ENCODE peak calls at places on chromosomes 16 and 17, in nine cellular contexts. W is uterus, U is testis, D is adrenal gland, I is heart left ventricle, J is prostate gland, G is ovary, Q is IMR-90, P is stomach. B is an unnamed sample.

GRCh38 chr17:39144414-39144813 is 7.0 kb downstream of the PLXDC1 start:
- DNase-seq in D (peak; percentile 51), U (peak; percentile 68), J (peak; percentile 83), Q (peak; percentile 94), P (peak; percentile 90), G (peak; percentile 80), W (peak; percentile 92), I (peak; percentile 94), B (peak; percentile 30)

GRCh38 chr16:49287572-49287971 is 5.9 kb upstream of the CBLN1 start:
- DNase-seq in U (no peak), Q (no peak), I (no peak), P (no peak), J (no peak), D (no peak), G (no peak), W (no peak), B (no peak)

GRCh38 chr16:13896543-13897182 is 23.3 kb upstream of the ERCC4 start:
- DNase-seq in J (no peak), W (no peak), I (no peak), D (no peak), U (no peak), P (no peak), Q (peak; percentile 6), G (no peak), B (no peak)

GRCh38 chr17:72122668-72123495 is 2.1 kb downstream of the SOX9 start:
- DNase-seq in P (peak; percentile 50), J (no peak), Q (peak; percentile 68), G (no peak), W (no peak), U (peak; percentile 49), D (no peak), I (no peak), B (no peak)

GRCh38 chr16:1447965-1448364 is 3.6 kb upstream of the CCDC154 start:
- DNase-seq in Q (no peak), J (no peak), U (no peak), P (no peak), G (no peak), D (no peak), W (no peak), I (no peak), B (no peak)

GRCh38 chr16:66270333-66270927 is 96.1 kb upstream of the CDH5 start:
- DNase-seq in Q (peak; percentile 54), P (peak; percentile 68), G (peak; percentile 92), D (peak; percentile 60), J (peak; percentile 10), U (peak; percentile 79), I (peak; percentile 72), W (peak; percentile 53), B (no peak)

GRCh38 chr17:17347956-17348871 is 45.0 kb downstream of the NT5M start:
- DNase-seq in J (no peak), U (no peak), G (no peak), I (no peak), P (no peak), Q (no peak), W (no peak), D (peak; percentile 4), B (no peak)

GRCh38 chr16:27826893-27827289 is 236.6 kb downstream of the GSG1L start:
- DNase-seq in U (no peak), I (no peak), P (no peak), D (no peak), Q (no peak), G (no peak), W (no peak), J (no peak), B (no peak)

GRCh38 chr16:82150569-82150968 is 19.5 kb downstream of the MPHOSPH6 start:
- DNase-seq in G (no peak), I (no peak), J (no peak), Q (no peak), U (no peak), D (no peak), P (no peak), W (no peak), B (no peak)

GRCh38 chr16:69859105-69859969 is 91.8 kb upstream of the CLEC18A start:
- DNase-seq in P (peak; percentile 44), J (no peak), W (no peak), D (peak; percentile 76), U (peak; percentile 66), Q (no peak), I (peak; percentile 72), G (no peak), B (no peak)

GRCh38 chr16:56869513-56870270 is 4.7 kb downstream of the SLC12A3 start:
- DNase-seq in U (no peak), Q (no peak), G (no peak), I (no peak), W (no peak), D (no peak), J (no peak), P (no peak), B (no peak)
- TF ChIP-seq POLR2A in U (no peak), Q (no peak), G (no peak), I (no peak), W (no peak), D (no peak), J (no peak), P (no peak), B (no peak)

DNA sequence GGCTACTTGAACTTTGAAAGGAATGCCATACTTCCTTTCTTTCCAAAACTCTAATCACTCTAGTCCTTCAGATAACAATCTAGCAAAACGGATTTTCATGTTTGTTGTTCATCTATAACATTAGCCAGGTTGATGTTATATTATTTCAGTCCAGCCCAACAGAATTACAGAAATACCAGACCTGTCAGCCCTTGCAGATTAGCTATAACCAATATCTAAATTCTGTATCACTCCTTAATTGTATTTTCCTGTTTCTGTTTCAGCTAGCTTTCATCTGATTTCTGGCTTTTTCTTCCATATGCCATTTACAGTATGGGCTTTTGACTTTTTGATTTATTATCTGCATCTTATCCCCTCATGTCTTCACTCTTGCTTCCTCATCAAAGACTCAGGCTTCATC is 479.8 kb upstream of the CDH8 start:
- DNase-seq in J (no peak), D (no peak), Q (no peak), U (no peak), W (no peak), P (no peak), G (no peak), I (no peak), B (no peak)
- H3K9me3 ChIP-seq in J (no peaks in the 10 kb centered on the region), D (no peaks in the 10 kb centered on the region), Q (peaks cover 6% of the 10 kb centered on the region), U (no peaks in the 10 kb centered on the region), W (no peaks in the 10 kb centered on the region), P (no peaks in the 10 kb centered on the region), G (no peaks in the 10 kb centered on the region), I (no peaks in the 10 kb centered on the region), B (no peaks in the 10 kb centered on the region)

GRCh38 chr16:15553313-15554088 is 89.5 kb downstream of the MARF1 start:
- DNase-seq in G (peak; percentile 30), P (no peak), I (no peak), W (no peak), U (no peak), Q (peak; percentile 28), D (no peak), J (no peak), B (no peak)
- H3K27me3 ChIP-seq in G (no peaks in the 10 kb centered on the region), P (no peaks in the 10 kb centered on the region), I (no peaks in the 10 kb centered on the region), W (no peaks in the 10 kb centered on the region), U (no peaks in the 10 kb centered on the region), Q (no peaks in the 10 kb centered on the region), D (no peaks in the 10 kb centered on the region), J (no peaks in the 10 kb centered on the region), B (no peaks in the 10 kb centered on the region)

GRCh38 chr16:89505204-89506112 is 2.7 kb upstream of the SPG7 start:
- DNase-seq in Q (peak; percentile 93), G (peak; percentile 81), P (peak; percentile 97), U (peak; percentile 86), W (peak; percentile 89), I (peak; percentile 95), J (peak; percentile 26), D (peak; percentile 96), B (peak; percentile 74)
- TF ChIP-seq POLR2A in Q (peak; percentile 77), G (no peak), P (no peak), U (no peak), W (peak; percentile 37), I (peak; percentile 67), J (no peak), D (peak; percentile 78), B (no peak)

GRCh38 chr16:31754998-31755615 is 118.5 kb upstream of the ZNF267 start:
- DNase-seq in J (no peak), Q (no peak), G (no peak), P (no peak), U (no peak), I (no peak), W (no peak), D (no peak), B (no peak)
- H3K9me3 ChIP-seq in J (peaks cover 4% of the 10 kb centered on the region), Q (peaks cover 51% of the 10 kb centered on the region), G (no peaks in the 10 kb centered on the region), P (peaks cover 96% of the 10 kb centered on the region), U (peaks cover 3% of the 10 kb centered on the region), I (peaks cover 95% of the 10 kb centered on the region), W (peaks cover 76% of the 10 kb centered on the region), D (peaks cover 93% of the 10 kb centered on the region), B (peaks cover 14% of the 10 kb centered on the region)